ENCODE peak calls at places on chromosomes 7 and 10, in five cellular contexts. One of them, this sample, is unnamed.

GRCh38 chr10:14671383-14671782 is 103.3 kb downstream of the FAM107B start:
- DNase-seq in dermis blood vessel endothelial cell: no peak
- DNase-seq in mesendoderm: no peak
- DNase-seq in iris pigment epithelial cell: no peak
- DNase-seq in H9: peak
- DNase-seq in this sample: peak

GRCh38 chr7:69134316-69134715 is 464.0 kb upstream of the AUTS2 start:
- DNase-seq in mesendoderm: no peak
- DNase-seq in H9: no peak
- DNase-seq in iris pigment epithelial cell: no peak
- DNase-seq in dermis blood vessel endothelial cell: no peak
- DNase-seq in this sample: no peak

GRCh38 chr10:15168296-15168780 is at the start of gene NMT2:
- DNase-seq in iris pigment epithelial cell: no peak
- DNase-seq in H9: peak
- DNase-seq in mesendoderm: peak
- DNase-seq in dermis blood vessel endothelial cell: no peak
- DNase-seq in this sample: no peak

GRCh38 chr7:149239345-149240143 is at the start of gene ZNF212:
- DNase-seq in dermis blood vessel endothelial cell: peak
- DNase-seq in H9: peak
- DNase-seq in iris pigment epithelial cell: peak
- DNase-seq in mesendoderm: peak
- DNase-seq in this sample: peak

GRCh38 chr10:844552-844951 is 87.0 kb downstream of the LARP4B start:
- DNase-seq in iris pigment epithelial cell: peak
- DNase-seq in dermis blood vessel endothelial cell: peak
- DNase-seq in mesendoderm: no peak
- DNase-seq in H9: no peak
- DNase-seq in this sample: peak

GRCh38 chr7:158166386-158167340 is 421.0 kb downstream of the PTPRN2 start:
- DNase-seq in mesendoderm: no peak
- DNase-seq in H9: no peak
- DNase-seq in iris pigment epithelial cell: no peak
- DNase-seq in dermis blood vessel endothelial cell: no peak
- DNase-seq in this sample: no peak

GRCh38 chr10:55091691-55092328 is 290.8 kb upstream of the PCDH15 start:
- DNase-seq in iris pigment epithelial cell: peak
- DNase-seq in dermis blood vessel endothelial cell: peak
- DNase-seq in H9: no peak
- DNase-seq in mesendoderm: peak
- DNase-seq in this sample: peak

GRCh38 chr7:100048680-100049079 is 894 bp upstream of the ZSCAN21 start:
- DNase-seq in H9: no peak
- DNase-seq in dermis blood vessel endothelial cell: no peak
- DNase-seq in iris pigment epithelial cell: no peak
- DNase-seq in mesendoderm: no peak
- DNase-seq in this sample: no peak

GRCh38 chr7:118511146-118511545 is 286.6 kb downstream of the ANKRD7 start:
- DNase-seq in iris pigment epithelial cell: no peak
- DNase-seq in H9: no peak
- DNase-seq in mesendoderm: no peak
- DNase-seq in dermis blood vessel endothelial cell: no peak
- DNase-seq in this sample: no peak

GRCh38 chr10:84743483-84743882 is 415.1 kb downstream of the CCSER2 start:
- DNase-seq in iris pigment epithelial cell: peak
- DNase-seq in mesendoderm: peak
- DNase-seq in dermis blood vessel endothelial cell: no peak
- DNase-seq in H9: no peak
- DNase-seq in this sample: peak

GRCh38 chr7:130566168-130566897 is 74.4 kb downstream of the MEST start:
- DNase-seq in iris pigment epithelial cell: peak
- DNase-seq in H9: no peak
- DNase-seq in dermis blood vessel endothelial cell: peak
- DNase-seq in mesendoderm: no peak
- DNase-seq in this sample: peak